ENCODE peak calls at places on chromosomes 11 and 22, in seven cellular contexts. I is spleen, G is glutamatergic neuron, V is gastrocnemius medialis, F is H9, W is thoracic aorta, E is nephron progenitor cell. J is an unnamed sample.

GRCh38 chr11:128481135-128481534 is 106.2 kb downstream of the ETS1 start:
- DNase-seq in I (no peak), G (no peak), V (no peak), F (no peak), W (no peak), E (no peak), J (no peak)

GRCh38 chr11:1829039-1829820 is 5.6 kb upstream of the SYT8 start:
- DNase-seq in I (no peak), G (no peak), V (no peak), F (no peak), W (no peak), E (no peak), J (peak)

GRCh38 chr11:79236541-79236971 is 204.3 kb downstream of the TENM4 start:
- DNase-seq in I (no peak), G (no peak), V (no peak), F (no peak), W (no peak), E (peak), J (no peak)

GRCh38 chr11:13462311-13462927 is 603 bp downstream of the BTBD10 start:
- DNase-seq in I (no peak), G (peak), V (no peak), F (peak), W (peak), E (peak), J (no peak)

GRCh38 chr22:38869663-38870062 is 2.4 kb downstream of the CBX6 start:
- DNase-seq in I (no peak), G (no peak), V (no peak), F (peak), W (no peak), E (no peak), J (peak)

GRCh38 chr11:102452461-102453285 is at the start of gene TMEM123:
- DNase-seq in I (peak), G (peak), V (peak), F (peak), W (peak), E (peak), J (no peak)

GRCh38 chr22:34761111-34761510 is 304.8 kb upstream of the ISX start:
- DNase-seq in I (no peak), G (no peak), V (no peak), F (no peak), W (no peak), E (no peak), J (no peak)

GRCh38 chr22:47396105-47396504 is 633.7 kb downstream of the TBC1D22A start:
- DNase-seq in I (peak), G (no peak), V (no peak), F (no peak), W (no peak), E (no peak), J (peak)

GRCh38 chr11:63670077-63670737 is 969 bp downstream of the ATL3 start:
- DNase-seq in I (no peak), G (no peak), V (no peak), F (no peak), W (no peak), E (no peak), J (no peak)

GRCh38 chr11:69500285-69501120 is 19.0 kb downstream of the LINC01488 start:
- DNase-seq in I (peak), G (no peak), V (no peak), F (no peak), W (no peak), E (no peak), J (peak)

GRCh38 chr22:49788492-49788891 is 39.2 kb downstream of the BRD1 start:
- DNase-seq in I (peak), G (no peak), V (peak), F (no peak), W (no peak), E (no peak), J (no peak)

GRCh38 chr11:132648841-132649240 is 883.5 kb downstream of the OPCML start:
- DNase-seq in I (no peak), G (no peak), V (no peak), F (no peak), W (no peak), E (no peak), J (no peak)

GRCh38 chr11:57785072-57785471 is 23.5 kb downstream of the CTNND1 start:
- DNase-seq in I (no peak), G (no peak), V (no peak), F (no peak), W (no peak), E (no peak), J (no peak)

GRCh38 chr22:42855726-42856125 is 1.3 kb downstream of the ARFGAP3 start:
- DNase-seq in I (peak), G (no peak), V (no peak), F (no peak), W (no peak), E (no peak), J (peak)

GRCh38 chr22:38973289-38974169 is 8.6 kb upstream of the APOBEC3B start:
- DNase-seq in I (peak), G (peak), V (no peak), F (peak), W (no peak), E (peak), J (peak)

GRCh38 chr11:36010010-36010740 is 66.3 kb downstream of the LDLRAD3 start:
- DNase-seq in I (no peak), G (no peak), V (no peak), F (no peak), W (no peak), E (no peak), J (no peak)

GRCh38 chr11:73394416-73395296 is 18.5 kb downstream of the RELT start:
- DNase-seq in I (peak), G (no peak), V (peak), F (no peak), W (no peak), E (no peak), J (peak)

GRCh38 chr11:119403021-119403420 is 20.0 kb downstream of the THY1 start:
- DNase-seq in I (no peak), G (no peak), V (no peak), F (no peak), W (no peak), E (no peak), J (no peak)

GRCh38 chr22:29767289-29768051 is at the start of gene UQCR10:
- DNase-seq in I (peak), G (peak), V (peak), F (peak), W (peak), E (peak), J (peak)

GRCh38 chr11:1837171-1838076 is 1.4 kb upstream of the TNNI2 start:
- DNase-seq in I (peak), G (peak), V (peak), F (peak), W (no peak), E (peak), J (no peak)

GRCh38 chr11:120538707-120539106 is 27.2 kb downstream of the GRIK4 start:
- DNase-seq in I (no peak), G (no peak), V (no peak), F (no peak), W (no peak), E (no peak), J (no peak)

GRCh38 chr22:42108848-42109247 is 18.3 kb upstream of the NDUFA6 start:
- DNase-seq in I (no peak), G (no peak), V (no peak), F (peak), W (no peak), E (no peak), J (no peak)

GRCh38 chr11:894575-895201 is 15.9 kb downstream of the CHID1 start:
- DNase-seq in I (no peak), G (no peak), V (no peak), F (no peak), W (no peak), E (no peak), J (no peak)

GRCh38 chr11:133801356-133801755 is 44.0 kb downstream of the SPATA19 start:
- DNase-seq in I (no peak), G (no peak), V (no peak), F (peak), W (no peak), E (no peak), J (no peak)

GRCh38 chr11:30816959-30817880 is 231.1 kb upstream of the MPPED2 start:
- DNase-seq in I (no peak), G (no peak), V (no peak), F (no peak), W (no peak), E (no peak), J (no peak)

GRCh38 chr11:123202155-123202714 is 7.2 kb upstream of the CLMP start:
- DNase-seq in I (no peak), G (no peak), V (no peak), F (no peak), W (no peak), E (peak), J (no peak)

GRCh38 chr11:87061766-87062165 is 24.0 kb downstream of the TMEM135 start:
- DNase-seq in I (no peak), G (no peak), V (no peak), F (no peak), W (no peak), E (no peak), J (no peak)

GRCh38 chr11:85694385-85694980 is 8.5 kb upstream of the CCDC89 start:
- DNase-seq in I (no peak), G (no peak), V (no peak), F (no peak), W (no peak), E (no peak), J (no peak)

GRCh38 chr11:1310772-1311468 is 1.5 kb upstream of the TOLLIP start:
- DNase-seq in I (peak), G (no peak), V (no peak), F (no peak), W (no peak), E (no peak), J (no peak)

GRCh38 chr11:120211522-120212258 is 858 bp downstream of the OAF start:
- DNase-seq in I (no peak), G (no peak), V (no peak), F (no peak), W (no peak), E (no peak), J (no peak)

GRCh38 chr11:43936081-43936480 is 6.4 kb upstream of the C11orf96 start:
- DNase-seq in I (no peak), G (no peak), V (no peak), F (no peak), W (no peak), E (no peak), J (no peak)

GRCh38 chr11:20360650-20361049 is 2.9 kb upstream of the HTATIP2 start:
- DNase-seq in I (peak), G (no peak), V (no peak), F (no peak), W (no peak), E (no peak), J (no peak)

GRCh38 chr22:19723990-19724827 is 870 bp downstream of the GP1BB start:
- DNase-seq in I (no peak), G (peak), V (no peak), F (peak), W (no peak), E (peak), J (no peak)

GRCh38 chr11:104625246-104625645 is 273.0 kb downstream of the CASP12 start:
- DNase-seq in I (no peak), G (no peak), V (no peak), F (no peak), W (no peak), E (no peak), J (no peak)

GRCh38 chr22:37303821-37304274 is 21.5 kb downstream of the CYTH4 start:
- DNase-seq in I (no peak), G (no peak), V (no peak), F (no peak), W (peak), E (no peak), J (no peak)

GRCh38 chr11:20421902-20422301 is 34.4 kb downstream of the PRMT3 start:
- DNase-seq in I (no peak), G (no peak), V (no peak), F (no peak), W (no peak), E (no peak), J (no peak)

GRCh38 chr22:23184764-23185113 is 4.4 kb downstream of the BCR start:
- DNase-seq in I (no peak), G (no peak), V (no peak), F (no peak), W (no peak), E (no peak), J (no peak)
- TF ChIP-seq CTCF in I (no peak), G (no peak), V (no peak), F (no peak), W (no peak), E (no peak), J (no peak)

GRCh38 chr11:117479372-117479771 is 151.7 kb downstream of the CEP164 start:
- DNase-seq in I (no peak), G (no peak), V (no peak), F (peak), W (no peak), E (no peak), J (no peak)
- TF ChIP-seq CTCF in I (no peak), G (no peak), V (no peak), F (peak), W (no peak), E (no peak), J (peak)

GRCh38 chr11:4825132-4825531 is 4.0 kb downstream of the OR51F2 start:
- DNase-seq in I (no peak), G (no peak), V (no peak), F (no peak), W (no peak), E (no peak), J (no peak)

GRCh38 chr11:4830909-4831308 is 9.8 kb downstream of the OR51F2 start:
- DNase-seq in I (no peak), G (no peak), V (no peak), F (no peak), W (no peak), E (no peak), J (no peak)

GRCh38 chr11:4821021-4821420 is at the start of gene OR51F2:
- DNase-seq in I (no peak), G (no peak), V (no peak), F (no peak), W (no peak), E (no peak), J (no peak)

DNA sequence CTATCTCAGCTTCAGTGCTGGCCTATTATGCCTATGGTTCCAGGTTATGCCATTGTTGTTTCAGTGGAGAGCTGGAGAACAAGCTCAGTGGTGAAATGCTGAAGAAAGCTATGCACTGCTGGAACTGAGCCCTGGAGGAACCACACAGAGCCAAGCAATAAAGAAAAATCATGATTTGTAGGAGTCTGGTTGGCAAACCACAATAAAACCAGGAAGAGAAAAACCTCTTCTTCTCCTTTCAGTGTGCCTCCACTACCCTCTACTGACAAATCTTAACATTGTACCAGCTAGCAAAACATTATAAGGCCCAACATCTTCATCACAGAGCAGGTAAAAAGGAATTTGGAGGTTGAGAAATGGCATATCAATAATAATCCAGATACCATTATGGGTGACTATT is 5.3 kb downstream of the OR51F2 start:
- DNase-seq in I (no peak), G (no peak), V (no peak), F (no peak), W (no peak), E (no peak), J (no peak)
- TF ChIP-seq CTCF in I (no peak), G (no peak), V (no peak), F (peak), W (no peak), E (peak), J (peak)

GRCh38 chr22:24772493-24773220 is 1.9 kb downstream of the PIWIL3 start:
- DNase-seq in I (no peak), G (peak), V (no peak), F (peak), W (no peak), E (peak), J (no peak)
- TF ChIP-seq CTCF in I (no peak), G (peak), V (no peak), F (peak), W (peak), E (peak), J (peak)

GRCh38 chr11:108147150-108147549 is 25.8 kb downstream of the ACAT1 start:
- DNase-seq in I (no peak), G (no peak), V (no peak), F (no peak), W (no peak), E (no peak), J (no peak)
- TF ChIP-seq CTCF in I (no peak), G (no peak), V (no peak), F (no peak), W (no peak), E (no peak), J (no peak)

DNA sequence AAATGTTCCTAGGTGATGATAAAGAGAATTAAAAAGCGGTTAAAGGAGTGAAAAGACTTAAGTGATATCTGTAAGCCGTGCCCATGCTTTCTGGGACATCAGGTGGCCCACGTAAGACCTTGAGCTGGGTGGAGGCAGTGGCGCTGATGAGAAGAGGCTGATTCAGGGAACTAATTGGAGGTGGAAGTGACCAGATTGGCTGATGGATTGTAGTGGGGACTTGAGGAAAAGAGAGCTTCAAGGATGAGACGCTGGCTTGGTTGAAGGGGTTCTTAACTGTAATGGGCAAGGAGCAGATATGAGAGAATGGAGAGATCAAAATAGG is 69.1 kb upstream of the EP300 start:
- DNase-seq in I (no peak), G (no peak), V (no peak), F (no peak), W (no peak), E (no peak), J (no peak)
- TF ChIP-seq CTCF in I (no peak), G (no peak), V (no peak), F (no peak), W (no peak), E (no peak), J (no peak)

GRCh38 chr11:34840736-34841386 is 75.3 kb downstream of the APIP start:
- DNase-seq in I (no peak), G (no peak), V (no peak), F (peak), W (no peak), E (no peak), J (no peak)
- TF ChIP-seq CTCF in I (peak), G (peak), V (no peak), F (peak), W (peak), E (peak), J (peak)

GRCh38 chr11:64996710-64997380 is at the start of gene BATF2:
- DNase-seq in I (peak), G (no peak), V (peak), F (peak), W (peak), E (peak), J (no peak)
- TF ChIP-seq CTCF in I (peak), G (no peak), V (peak), F (peak), W (peak), E (no peak), J (peak)